ENCODE peak calls at places on chromosomes 7 and 10, in seven cellular contexts. One of them, this sample, is unnamed.
A peak's percentile ranks its signal among the peaks of the same experiment; 100 is the strongest.

GRCh38 chr7:140230862-140231778 is 54.3 kb upstream of the KDM7A start:
- DNase-seq in sigmoid colon: peak; percentile 76
- DNase-seq in AG04450: no peak
- DNase-seq in bronchial epithelial cell: peak; percentile 62
- DNase-seq in lung: peak; percentile 64
- DNase-seq in cardiac muscle cell: peak; percentile 84
- DNase-seq in AG10803: peak; percentile 18
- DNase-seq in this sample: peak; percentile 30

GRCh38 chr10:4661572-4662255 is 164.3 kb upstream of the AKR1E2 start:
- DNase-seq in sigmoid colon: peak; percentile 84
- DNase-seq in AG04450: no peak
- DNase-seq in bronchial epithelial cell: no peak
- DNase-seq in lung: peak; percentile 70
- DNase-seq in cardiac muscle cell: peak; percentile 75
- DNase-seq in AG10803: peak; percentile 37
- DNase-seq in this sample: no peak

GRCh38 chr10:109374215-109374614 is 549.1 kb downstream of the XPNPEP1 start:
- DNase-seq in sigmoid colon: no peak
- DNase-seq in AG04450: peak; percentile 3
- DNase-seq in bronchial epithelial cell: peak; percentile 7
- DNase-seq in lung: no peak
- DNase-seq in cardiac muscle cell: no peak
- DNase-seq in AG10803: peak; percentile 69
- DNase-seq in this sample: peak; percentile 20

GRCh38 chr10:50618624-50619023 is 5.1 kb downstream of the SGMS1 start:
- DNase-seq in sigmoid colon: no peak
- DNase-seq in AG04450: no peak
- DNase-seq in bronchial epithelial cell: peak; percentile 97
- DNase-seq in lung: no peak
- DNase-seq in cardiac muscle cell: no peak
- DNase-seq in AG10803: no peak
- DNase-seq in this sample: no peak

GRCh38 chr7:68470836-68471235 is 1127.4 kb upstream of the AUTS2 start:
- DNase-seq in sigmoid colon: no peak
- DNase-seq in AG04450: no peak
- DNase-seq in bronchial epithelial cell: no peak
- DNase-seq in lung: no peak
- DNase-seq in cardiac muscle cell: no peak
- DNase-seq in AG10803: no peak
- DNase-seq in this sample: no peak

GRCh38 chr7:111103678-111104274 is 12.8 kb downstream of the LRRN3 start:
- DNase-seq in sigmoid colon: no peak
- DNase-seq in AG04450: no peak
- DNase-seq in bronchial epithelial cell: no peak
- DNase-seq in lung: no peak
- DNase-seq in cardiac muscle cell: no peak
- DNase-seq in AG10803: no peak
- DNase-seq in this sample: no peak

GRCh38 chr7:50558380-50559051 is 6.7 kb downstream of the DDC start:
- DNase-seq in sigmoid colon: no peak
- DNase-seq in AG04450: no peak
- DNase-seq in bronchial epithelial cell: no peak
- DNase-seq in lung: no peak
- DNase-seq in cardiac muscle cell: no peak
- DNase-seq in AG10803: no peak
- DNase-seq in this sample: peak; percentile 24

GRCh38 chr10:114389429-114389828 is 14.9 kb downstream of the AFAP1L2 start:
- DNase-seq in sigmoid colon: peak; percentile 80
- DNase-seq in AG04450: no peak
- DNase-seq in bronchial epithelial cell: peak; percentile 49
- DNase-seq in lung: no peak
- DNase-seq in cardiac muscle cell: no peak
- DNase-seq in AG10803: no peak
- DNase-seq in this sample: peak; percentile 54

GRCh38 chr10:66836057-66836456 is 89.8 kb upstream of the LRRTM3 start:
- DNase-seq in sigmoid colon: no peak
- DNase-seq in AG04450: peak; percentile 37
- DNase-seq in bronchial epithelial cell: peak; percentile 83
- DNase-seq in lung: no peak
- DNase-seq in cardiac muscle cell: peak; percentile 25
- DNase-seq in AG10803: peak; percentile 53
- DNase-seq in this sample: peak; percentile 67

GRCh38 chr7:117872565-117873055 is 631 bp downstream of the CTTNBP2 start:
- DNase-seq in sigmoid colon: peak; percentile 68
- DNase-seq in AG04450: no peak
- DNase-seq in bronchial epithelial cell: no peak
- DNase-seq in lung: no peak
- DNase-seq in cardiac muscle cell: peak; percentile 64
- DNase-seq in AG10803: no peak
- DNase-seq in this sample: no peak

GRCh38 chr7:69723663-69724062 is 125.4 kb downstream of the AUTS2 start:
- DNase-seq in sigmoid colon: no peak
- DNase-seq in AG04450: no peak
- DNase-seq in bronchial epithelial cell: no peak
- DNase-seq in lung: no peak
- DNase-seq in cardiac muscle cell: no peak
- DNase-seq in AG10803: no peak
- DNase-seq in this sample: no peak

GRCh38 chr10:28250358-28250757 is 52.5 kb downstream of the MPP7 start:
- DNase-seq in sigmoid colon: no peak
- DNase-seq in AG04450: no peak
- DNase-seq in bronchial epithelial cell: no peak
- DNase-seq in lung: no peak
- DNase-seq in cardiac muscle cell: no peak
- DNase-seq in AG10803: no peak
- DNase-seq in this sample: no peak

GRCh38 chr10:28256776-28257175 is 46.1 kb downstream of the MPP7 start:
- DNase-seq in sigmoid colon: no peak
- DNase-seq in AG04450: no peak
- DNase-seq in bronchial epithelial cell: peak; percentile 95
- DNase-seq in lung: no peak
- DNase-seq in cardiac muscle cell: no peak
- DNase-seq in AG10803: no peak
- DNase-seq in this sample: no peak

GRCh38 chr10:28253174-28253783 is 49.6 kb downstream of the MPP7 start:
- DNase-seq in sigmoid colon: no peak
- DNase-seq in AG04450: no peak
- DNase-seq in bronchial epithelial cell: no peak
- DNase-seq in lung: no peak
- DNase-seq in cardiac muscle cell: no peak
- DNase-seq in AG10803: peak; percentile 22
- DNase-seq in this sample: no peak

GRCh38 chr10:28250782-28251181 is 52.1 kb downstream of the MPP7 start:
- DNase-seq in sigmoid colon: no peak
- DNase-seq in AG04450: no peak
- DNase-seq in bronchial epithelial cell: peak; percentile 64
- DNase-seq in lung: no peak
- DNase-seq in cardiac muscle cell: no peak
- DNase-seq in AG10803: peak; percentile 51
- DNase-seq in this sample: peak; percentile 47

DNA sequence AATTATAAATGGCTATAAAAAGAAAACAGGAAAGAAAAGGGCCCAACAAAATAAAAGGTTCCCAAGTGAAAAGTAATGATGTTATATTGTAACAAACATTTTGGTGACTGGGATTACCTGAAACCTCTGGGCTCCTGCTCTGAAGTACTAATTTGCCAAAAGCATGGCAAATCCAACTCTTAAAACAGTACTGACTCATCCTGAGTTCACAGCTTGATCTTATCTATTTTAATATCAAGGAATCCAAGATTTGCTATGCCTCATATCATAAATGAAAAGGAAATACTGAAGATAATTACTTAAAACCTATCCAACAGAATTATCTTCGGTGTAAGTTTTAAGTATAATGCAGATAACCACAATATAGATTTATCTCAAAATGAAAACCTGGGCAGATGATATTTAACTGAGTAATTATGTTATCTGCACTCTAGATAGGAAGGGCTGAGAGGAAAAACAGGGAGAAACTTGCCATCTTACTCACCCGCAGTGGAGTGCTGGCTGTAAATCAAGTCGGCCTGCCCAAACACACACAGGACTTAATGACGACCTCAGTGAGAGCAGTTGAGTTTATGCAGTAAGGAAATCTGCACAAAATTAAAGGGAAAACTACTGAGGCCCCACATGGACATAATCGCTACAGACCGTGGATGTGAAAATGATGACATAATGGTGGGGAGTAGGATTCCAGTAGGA is 48.4 kb downstream of the MPP7 start:
- DNase-seq in sigmoid colon: peak; percentile 72
- DNase-seq in AG04450: peak; percentile 6
- DNase-seq in bronchial epithelial cell: peak; percentile 91
- DNase-seq in lung: peak; percentile 42
- DNase-seq in cardiac muscle cell: no peak
- DNase-seq in AG10803: peak; percentile 45
- DNase-seq in this sample: peak; percentile 25
- H3K4me3 ChIP-seq in sigmoid colon: no peak overlapping the region
- H3K4me3 ChIP-seq in AG04450: no peak overlapping the region
- H3K4me3 ChIP-seq in bronchial epithelial cell: no peak overlapping the region
- H3K4me3 ChIP-seq in lung: no peak overlapping the region
- H3K4me3 ChIP-seq in cardiac muscle cell: no peak overlapping the region
- H3K4me3 ChIP-seq in AG10803: no peak overlapping the region
- H3K4me3 ChIP-seq in this sample: no peak overlapping the region

GRCh38 chr7:43753843-43754242 is 4.6 kb upstream of the BLVRA start:
- DNase-seq in sigmoid colon: no peak
- DNase-seq in AG04450: no peak
- DNase-seq in bronchial epithelial cell: no peak
- DNase-seq in lung: no peak
- DNase-seq in cardiac muscle cell: no peak
- DNase-seq in AG10803: no peak
- DNase-seq in this sample: no peak
- TF ChIP-seq CTCF in sigmoid colon: no peak
- TF ChIP-seq CTCF in AG04450: peak; percentile 10
- TF ChIP-seq CTCF in bronchial epithelial cell: no peak
- TF ChIP-seq CTCF in lung: no peak
- TF ChIP-seq CTCF in cardiac muscle cell: no peak
- TF ChIP-seq CTCF in AG10803: no peak
- TF ChIP-seq CTCF in this sample: no peak

DNA sequence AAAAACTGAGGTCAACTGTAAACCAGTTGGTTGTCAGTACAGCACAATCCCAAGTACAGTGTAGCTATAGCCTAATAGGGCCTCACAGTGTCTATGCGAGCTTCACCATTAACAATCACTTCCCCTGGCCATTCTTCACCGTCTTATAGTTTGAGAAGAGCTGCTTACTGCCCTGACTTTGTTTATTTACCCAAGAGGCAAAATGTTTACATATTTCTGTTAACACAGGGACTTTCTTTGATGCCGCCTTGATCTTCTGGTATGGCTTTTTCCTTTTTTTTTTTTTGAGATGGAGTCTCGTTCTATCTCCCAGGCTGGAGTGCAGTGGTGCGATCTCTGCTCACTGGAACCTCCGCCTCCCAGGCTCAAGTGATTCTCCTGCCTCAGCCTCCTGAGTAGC is 3.3 kb downstream of the MYOF start:
- DNase-seq in sigmoid colon: peak; percentile 34
- DNase-seq in AG04450: no peak
- DNase-seq in bronchial epithelial cell: no peak
- DNase-seq in lung: no peak
- DNase-seq in cardiac muscle cell: no peak
- DNase-seq in AG10803: no peak
- DNase-seq in this sample: no peak
- H3K4me3 ChIP-seq in sigmoid colon: no peak overlapping the region
- H3K4me3 ChIP-seq in AG04450: peak overlapping the region; percentile 90
- H3K4me3 ChIP-seq in bronchial epithelial cell: no peak overlapping the region
- H3K4me3 ChIP-seq in lung: no peak overlapping the region
- H3K4me3 ChIP-seq in cardiac muscle cell: no peak overlapping the region
- H3K4me3 ChIP-seq in AG10803: peak overlapping the region; percentile 77
- H3K4me3 ChIP-seq in this sample: no peak overlapping the region

DNA sequence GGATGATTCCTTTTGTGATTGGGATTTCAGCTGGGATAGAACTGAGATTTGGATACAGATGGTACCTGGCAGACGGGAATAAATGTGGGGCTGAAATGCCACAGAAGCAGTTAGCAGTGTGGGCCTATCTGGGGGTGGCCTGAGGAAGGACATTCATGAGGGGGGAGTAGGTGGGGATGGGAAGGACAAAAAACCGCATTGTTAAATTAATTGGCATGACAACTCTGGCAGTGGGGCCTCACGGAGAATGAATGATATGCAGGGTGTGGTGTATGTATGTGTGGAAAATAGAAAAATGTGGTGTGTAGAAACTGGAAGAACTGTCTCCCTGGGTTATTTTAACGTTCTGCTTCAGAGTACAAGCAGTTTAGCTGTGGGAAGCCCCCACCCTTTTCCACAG is 17.8 kb downstream of the SDK1 start:
- DNase-seq in sigmoid colon: no peak
- DNase-seq in AG04450: no peak
- DNase-seq in bronchial epithelial cell: no peak
- DNase-seq in lung: no peak
- DNase-seq in cardiac muscle cell: no peak
- DNase-seq in AG10803: no peak
- DNase-seq in this sample: no peak
- TF ChIP-seq CTCF in sigmoid colon: no peak
- TF ChIP-seq CTCF in AG04450: no peak
- TF ChIP-seq CTCF in bronchial epithelial cell: no peak
- TF ChIP-seq CTCF in lung: no peak
- TF ChIP-seq CTCF in cardiac muscle cell: no peak
- TF ChIP-seq CTCF in AG10803: no peak
- TF ChIP-seq CTCF in this sample: no peak

DNA sequence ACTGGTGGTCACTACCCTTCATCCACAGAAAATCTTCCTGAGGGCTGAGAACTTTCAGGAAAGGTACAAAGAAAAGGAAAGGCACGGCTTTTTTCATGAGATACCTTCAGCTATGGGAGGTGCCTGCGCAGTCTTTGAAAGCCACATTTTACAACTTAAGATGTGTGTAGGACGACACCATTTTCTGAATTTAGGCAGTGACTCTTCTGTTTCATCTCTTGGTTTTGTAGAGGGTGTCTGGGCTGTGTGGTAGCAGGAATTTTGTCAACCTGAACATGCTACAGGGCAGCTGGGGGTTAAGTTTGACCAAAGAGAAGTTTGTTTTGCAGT is 138.1 kb downstream of the NRP1 start:
- DNase-seq in sigmoid colon: no peak
- DNase-seq in AG04450: no peak
- DNase-seq in bronchial epithelial cell: no peak
- DNase-seq in lung: no peak
- DNase-seq in cardiac muscle cell: no peak
- DNase-seq in AG10803: no peak
- DNase-seq in this sample: no peak
- H3K4me3 ChIP-seq in sigmoid colon: no peak overlapping the region
- H3K4me3 ChIP-seq in AG04450: no peak overlapping the region
- H3K4me3 ChIP-seq in bronchial epithelial cell: no peak overlapping the region
- H3K4me3 ChIP-seq in lung: no peak overlapping the region
- H3K4me3 ChIP-seq in cardiac muscle cell: no peak overlapping the region
- H3K4me3 ChIP-seq in AG10803: no peak overlapping the region
- H3K4me3 ChIP-seq in this sample: no peak overlapping the region

DNA sequence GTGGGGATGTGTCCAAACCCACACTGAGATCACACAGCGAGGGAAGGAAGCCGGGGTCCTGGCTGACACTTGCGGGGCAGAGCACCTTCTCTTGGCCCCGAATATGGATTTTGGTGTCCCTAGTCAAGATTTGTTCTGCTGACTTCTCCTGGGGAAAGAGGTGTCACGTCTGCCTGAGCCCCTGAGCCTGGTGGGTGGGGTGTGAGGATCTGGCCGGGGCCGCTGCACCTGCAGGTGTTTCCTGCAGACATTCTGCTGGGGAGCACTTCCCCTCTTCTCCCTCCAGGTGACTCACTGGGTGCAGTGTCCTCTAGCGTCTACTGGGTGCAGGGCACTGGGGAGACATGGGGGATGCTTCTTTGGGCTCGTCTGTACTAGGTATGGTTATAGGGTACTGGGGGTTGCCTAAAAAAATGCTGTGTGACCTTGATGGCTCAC is 99.2 kb downstream of the GRK5 start:
- DNase-seq in sigmoid colon: no peak
- DNase-seq in AG04450: no peak
- DNase-seq in bronchial epithelial cell: peak; percentile 60
- DNase-seq in lung: no peak
- DNase-seq in cardiac muscle cell: no peak
- DNase-seq in AG10803: no peak
- DNase-seq in this sample: no peak
- TF ChIP-seq CTCF in sigmoid colon: peak; percentile 23
- TF ChIP-seq CTCF in AG04450: peak; percentile 4
- TF ChIP-seq CTCF in bronchial epithelial cell: peak; percentile 57
- TF ChIP-seq CTCF in lung: no peak
- TF ChIP-seq CTCF in cardiac muscle cell: peak; percentile 33
- TF ChIP-seq CTCF in AG10803: peak; percentile 6
- TF ChIP-seq CTCF in this sample: peak; percentile 46

This sample was measured in fibroblast of pulmonary artery.